ENCODE peak calls at places on chromosomes 13 and 19, in five cellular contexts. L is WTC11, Q is colonic mucosa, Y is retinal pigment epithelial cell, I is nephron progenitor cell. A is an unnamed sample.

GRCh38 chr19:8210660-8211101 is 1.5 kb downstream of the CERS4 start:
- DNase-seq in L (no peak), Q (no peak), Y (no peak), I (no peak), A (no peak)

GRCh38 chr19:56566904-56567273 is 379 bp upstream of the ZNF470 start:
- DNase-seq in L (peak), Q (peak), Y (peak), I (peak), A (peak)

GRCh38 chr13:42116225-42116624 is 67.8 kb downstream of the DGKH start:
- DNase-seq in L (no peak), Q (no peak), Y (no peak), I (no peak), A (no peak)

GRCh38 chr13:26168276-26168814 is 53.8 kb downstream of the RNF6 start:
- DNase-seq in L (no peak), Q (no peak), Y (no peak), I (no peak), A (no peak)

GRCh38 chr13:41506312-41506711 is 49.0 kb downstream of the RGCC start:
- DNase-seq in L (no peak), Q (no peak), Y (no peak), I (no peak), A (no peak)

GRCh38 chr19:46660008-46660517 is 919 bp downstream of the DACT3 start:
- DNase-seq in L (peak), Q (no peak), Y (no peak), I (peak), A (peak)

GRCh38 chr19:2561895-2562294 is 86.0 kb downstream of the GADD45B start:
- DNase-seq in L (no peak), Q (no peak), Y (no peak), I (no peak), A (no peak)

GRCh38 chr19:6887326-6887725 is at the start of gene ADGRE1:
- DNase-seq in L (no peak), Q (no peak), Y (no peak), I (no peak), A (no peak)

GRCh38 chr19:46861691-46862503 is 1.1 kb downstream of the ARHGAP35 start:
- DNase-seq in L (peak), Q (peak), Y (no peak), I (peak), A (no peak)

GRCh38 chr13:103100795-103101194 is 34.6 kb upstream of the SLC10A2 start:
- DNase-seq in L (no peak), Q (no peak), Y (no peak), I (no peak), A (no peak)

GRCh38 chr19:13097331-13098258 is 5.1 kb downstream of the LYL1 start:
- DNase-seq in L (no peak), Q (no peak), Y (no peak), I (peak), A (peak)

GRCh38 chr19:53157601-53158000 is 1.3 kb downstream of the ZNF347 start:
- DNase-seq in L (peak), Q (no peak), Y (no peak), I (peak), A (peak)

GRCh38 chr19:1270168-1270853 is 1.2 kb downstream of the CIRBP start:
- DNase-seq in L (no peak), Q (peak), Y (no peak), I (no peak), A (no peak)

GRCh38 chr19:571127-571974 is 1.0 kb upstream of the BSG start:
- DNase-seq in L (peak), Q (peak), Y (no peak), I (peak), A (no peak)

GRCh38 chr13:44930280-44930679 is 59.0 kb downstream of the NUFIP1 start:
- DNase-seq in L (no peak), Q (no peak), Y (no peak), I (no peak), A (no peak)

GRCh38 chr13:76783798-76784197 is 102.4 kb downstream of the KCTD12 start:
- DNase-seq in L (no peak), Q (no peak), Y (no peak), I (no peak), A (no peak)

GRCh38 chr13:51793570-51794273 is 10.2 kb downstream of the DHRS12 start:
- DNase-seq in L (no peak), Q (no peak), Y (peak), I (no peak), A (no peak)

GRCh38 chr19:6286676-6287075 is 6.9 kb upstream of the MLLT1 start:
- DNase-seq in L (no peak), Q (no peak), Y (no peak), I (no peak), A (no peak)

GRCh38 chr13:42760949-42761348 is 20.4 kb upstream of the FAM216B start:
- DNase-seq in L (no peak), Q (no peak), Y (no peak), I (no peak), A (no peak)

GRCh38 chr13:105572401-105572800 is 963.1 kb downstream of the EFNB2 start:
- DNase-seq in L (no peak), Q (no peak), Y (peak), I (no peak), A (no peak)

GRCh38 chr19:40320558-40320935 is 27.6 kb downstream of the C19orf47 start:
- DNase-seq in L (no peak), Q (no peak), Y (no peak), I (no peak), A (no peak)

GRCh38 chr19:2544576-2545415 is 68.9 kb downstream of the GADD45B start:
- DNase-seq in L (peak), Q (no peak), Y (no peak), I (no peak), A (no peak)

GRCh38 chr13:29520671-29521070 is 74.8 kb downstream of the SLC7A1 start:
- DNase-seq in L (no peak), Q (no peak), Y (peak), I (no peak), A (no peak)

GRCh38 chr13:114166381-114167131 is 12.5 kb upstream of the CFAP97D2 start:
- DNase-seq in L (no peak), Q (no peak), Y (no peak), I (no peak), A (no peak)

GRCh38 chr13:25905411-25906010 is 146.3 kb downstream of the SHISA2 start:
- DNase-seq in L (no peak), Q (peak), Y (no peak), I (no peak), A (no peak)

GRCh38 chr13:35191883-35192282 is 249.8 kb downstream of the NBEA start:
- DNase-seq in L (no peak), Q (no peak), Y (no peak), I (no peak), A (no peak)

GRCh38 chr19:36420961-36421748 is 2.7 kb upstream of the ZFP82 start:
- DNase-seq in L (peak), Q (peak), Y (peak), I (no peak), A (peak)

GRCh38 chr13:111344471-111345191 is 24.2 kb downstream of the TEX29 start:
- DNase-seq in L (peak), Q (no peak), Y (no peak), I (peak), A (peak)

GRCh38 chr19:2815191-2815614 is 4.5 kb upstream of the ZNF554 start:
- DNase-seq in L (no peak), Q (no peak), Y (no peak), I (no peak), A (no peak)

GRCh38 chr19:41999071-41999877 is 5.2 kb upstream of the ATP1A3 start:
- DNase-seq in L (peak), Q (no peak), Y (no peak), I (peak), A (peak)

GRCh38 chr19:1264801-1265610 is 4.1 kb upstream of the CIRBP start:
- DNase-seq in L (peak), Q (peak), Y (no peak), I (peak), A (peak)

GRCh38 chr19:19745496-19746285 is 12.8 kb upstream of the ZNF14 start:
- DNase-seq in L (no peak), Q (no peak), Y (no peak), I (no peak), A (no peak)

GRCh38 chr19:11675569-11675968 is 63.2 kb downstream of the ZNF823 start:
- DNase-seq in L (no peak), Q (no peak), Y (no peak), I (no peak), A (no peak)

GRCh38 chr19:55563261-55563690 is 17.4 kb downstream of the ZNF579 start:
- DNase-seq in L (no peak), Q (no peak), Y (peak), I (no peak), A (no peak)

GRCh38 chr19:49451430-49452181 is at the start of gene PIH1D1:
- DNase-seq in L (peak), Q (peak), Y (peak), I (peak), A (peak)

GRCh38 chr19:38718747-38719543 is 25.3 kb downstream of the CAPN12 start:
- DNase-seq in L (peak), Q (no peak), Y (peak), I (no peak), A (no peak)

GRCh38 chr19:38721496-38721895 is 22.8 kb downstream of the CAPN12 start:
- DNase-seq in L (no peak), Q (no peak), Y (no peak), I (no peak), A (no peak)

GRCh38 chr19:38717855-38718254 is 26.4 kb downstream of the CAPN12 start:
- DNase-seq in L (no peak), Q (no peak), Y (no peak), I (no peak), A (no peak)

GRCh38 chr19:38720559-38721236 is 23.6 kb downstream of the CAPN12 start:
- DNase-seq in L (no peak), Q (no peak), Y (no peak), I (no peak), A (no peak)

DNA sequence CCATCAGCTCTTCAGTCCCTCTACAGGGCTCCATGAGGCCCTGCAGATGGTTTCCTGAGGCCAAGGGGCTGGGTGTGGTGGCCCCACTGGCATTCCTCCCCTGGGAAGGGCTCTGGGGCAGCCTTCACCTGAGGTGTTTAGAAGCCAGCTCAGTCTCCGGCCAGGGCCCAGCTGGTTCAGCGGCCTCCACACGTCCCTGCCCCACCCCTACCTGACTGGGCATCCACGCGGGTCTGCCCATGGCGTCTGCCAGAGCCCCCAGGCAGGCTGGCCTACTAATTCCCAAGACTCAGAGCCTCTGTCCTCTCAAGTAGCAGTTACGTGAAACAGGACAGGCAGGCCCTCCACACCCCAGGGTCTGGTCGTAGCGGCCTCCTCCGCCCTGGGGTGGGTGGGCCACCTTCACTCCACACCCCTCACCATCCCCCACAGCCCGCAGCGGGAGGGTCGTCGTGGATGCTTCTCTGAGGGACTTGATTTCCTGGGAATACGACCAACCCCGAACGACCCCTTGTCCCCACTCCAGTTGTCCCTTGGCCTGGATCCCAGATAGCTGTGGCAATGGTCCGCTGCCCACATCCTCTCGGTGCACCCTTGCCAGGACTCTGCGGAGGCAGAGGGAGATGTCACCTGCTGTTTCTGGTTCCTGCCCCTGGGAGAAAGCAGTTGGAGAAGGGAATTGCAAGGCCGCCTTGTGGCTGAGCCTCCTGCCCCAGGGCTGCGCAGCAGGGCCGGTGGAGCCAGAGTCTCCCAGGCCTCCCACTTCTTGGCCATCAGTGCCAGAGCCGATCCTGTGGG is 24.3 kb downstream of the CAPN12 start:
- DNase-seq in L (no peak), Q (no peak), Y (no peak), I (no peak), A (no peak)
- TF ChIP-seq CTCF in L (no peak), Q (no peak), Y (peak), I (no peak), A (no peak)

GRCh38 chr19:9871626-9872338 is 36.7 kb downstream of the PIN1 start:
- DNase-seq in L (no peak), Q (no peak), Y (no peak), I (no peak), A (no peak)
- TF ChIP-seq CTCF in L (no peak), Q (no peak), Y (no peak), I (no peak), A (no peak)

GRCh38 chr13:94906605-94907004 is 194.3 kb upstream of the SOX21 start:
- DNase-seq in L (no peak), Q (no peak), Y (no peak), I (no peak), A (no peak)
- TF ChIP-seq CTCF in L (no peak), Q (no peak), Y (no peak), I (no peak), A (no peak)

GRCh38 chr19:28706693-28707092 is 506.3 kb downstream of the UQCRFS1 start:
- DNase-seq in L (no peak), Q (no peak), Y (no peak), I (no peak), A (no peak)

GRCh38 chr19:28715157-28715556 is 497.8 kb downstream of the UQCRFS1 start:
- DNase-seq in L (no peak), Q (no peak), Y (no peak), I (no peak), A (no peak)

GRCh38 chr19:28705008-28705407 is 507.9 kb downstream of the UQCRFS1 start:
- DNase-seq in L (no peak), Q (no peak), Y (peak), I (no peak), A (no peak)

GRCh38 chr19:28711401-28711800 is 501.6 kb downstream of the UQCRFS1 start:
- DNase-seq in L (no peak), Q (no peak), Y (no peak), I (no peak), A (no peak)

DNA sequence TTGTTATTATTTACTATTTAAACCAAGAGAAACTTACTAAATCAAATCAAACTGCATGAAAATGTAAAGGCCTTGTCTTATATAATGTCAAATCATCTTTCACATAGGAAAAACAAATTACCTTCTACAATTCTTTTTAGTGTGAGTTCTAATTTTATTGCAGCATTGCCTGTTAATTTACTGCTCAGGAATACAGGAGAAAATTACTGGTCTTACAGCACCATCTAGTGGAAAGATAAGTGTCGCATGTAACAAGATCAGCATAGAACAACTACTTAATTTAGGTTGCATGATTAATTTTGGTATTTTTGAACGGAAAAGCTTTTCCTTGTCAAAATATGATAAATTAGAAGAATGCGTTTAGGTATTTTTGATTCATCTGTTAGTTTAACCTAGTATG is 502.7 kb downstream of the UQCRFS1 start:
- DNase-seq in L (no peak), Q (no peak), Y (peak), I (peak), A (no peak)
- TF ChIP-seq CTCF in L (peak), Q (peak), Y (peak), I (peak), A (peak)

GRCh38 chr19:3968556-3969434 is 2.1 kb downstream of the DAPK3 start:
- DNase-seq in L (peak), Q (peak), Y (peak), I (peak), A (peak)

GRCh38 chr19:3970313-3970807 is 539 bp downstream of the DAPK3 start:
- DNase-seq in L (no peak), Q (no peak), Y (no peak), I (peak), A (no peak)

GRCh38 chr19:3966051-3967017 is 4.6 kb downstream of the DAPK3 start:
- DNase-seq in L (no peak), Q (peak), Y (no peak), I (no peak), A (no peak)

GRCh38 chr19:3970808-3971598 is at the start of gene DAPK3:
- DNase-seq in L (peak), Q (peak), Y (peak), I (peak), A (peak)

GRCh38 chr19:3969435-3970312 is 1.2 kb downstream of the DAPK3 start:
- DNase-seq in L (peak), Q (no peak), Y (no peak), I (peak), A (peak)
- TF ChIP-seq CTCF in L (no peak), Q (no peak), Y (peak), I (peak), A (no peak)

GRCh38 chr19:44697670-44698034 is 1.3 kb upstream of the CEACAM16 start:
- DNase-seq in L (no peak), Q (no peak), Y (no peak), I (no peak), A (no peak)

GRCh38 chr19:44690131-44690440 is 8.9 kb upstream of the CEACAM16 start:
- DNase-seq in L (no peak), Q (no peak), Y (no peak), I (no peak), A (no peak)

GRCh38 chr19:44692379-44692721 is 6.6 kb upstream of the CEACAM16 start:
- DNase-seq in L (no peak), Q (no peak), Y (peak), I (no peak), A (no peak)

GRCh38 chr19:44696939-44697669 is 1.8 kb upstream of the CEACAM16 start:
- DNase-seq in L (no peak), Q (no peak), Y (no peak), I (no peak), A (no peak)

DNA sequence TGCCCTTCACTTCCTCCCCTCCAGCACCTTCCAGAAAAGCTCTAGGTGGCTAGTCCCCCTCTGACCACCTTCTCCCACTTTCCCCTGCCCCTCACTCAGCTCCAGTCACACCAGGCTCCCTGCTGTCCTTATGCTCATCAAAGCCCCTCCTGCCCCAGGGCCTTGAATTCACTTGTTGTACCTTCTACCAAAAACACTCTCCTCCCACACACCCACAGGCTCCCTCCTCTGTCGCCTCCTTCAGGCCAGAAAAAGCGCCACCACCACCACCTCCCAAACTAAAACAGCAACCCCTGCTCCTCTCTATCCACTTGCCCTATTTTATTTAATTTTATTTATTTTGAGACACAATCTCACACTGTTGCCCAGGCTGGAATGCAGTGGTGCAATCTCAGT is 4.8 kb upstream of the CEACAM16 start:
- DNase-seq in L (no peak), Q (no peak), Y (no peak), I (no peak), A (no peak)
- TF ChIP-seq CTCF in L (no peak), Q (peak), Y (peak), I (no peak), A (no peak)

A was measured in glutamatergic neuron.